ENCODE peak calls at places on chromosomes 4 and X, in four cellular contexts. W, S, L and M are unnamed samples. For H3K27me3, the result is how much of the 10 kb centered on the place peaks cover.

GRCh38 chr4:88033309-88033708 is 25.9 kb downstream of the PKD2 start:
- DNase-seq in W (peak), S (peak), L (no peak), M (no peak)

GRCh38 chr4:7041851-7042696 is 1.1 kb upstream of the TADA2B start:
- DNase-seq in W (no peak), S (peak), L (no peak), M (no peak)

GRCh38 chr4:124589827-124590226 is 122.7 kb downstream of the ANKRD50 start:
- DNase-seq in W (no peak), S (no peak), L (no peak), M (no peak)

GRCh38 chr4:7590205-7590604 is 155.5 kb upstream of the PSAPL1 start:
- DNase-seq in W (no peak), S (no peak), L (no peak), M (no peak)

GRCh38 chr4:147707892-147708672 is 23.8 kb upstream of the ARHGAP10 start:
- DNase-seq in W (peak), S (peak), L (no peak), M (no peak)

GRCh38 chrX:37926700-37927099 is 79.3 kb upstream of the DYNLT3 start:
- DNase-seq in W (peak), S (peak), L (peak), M (no peak)

GRCh38 chrX:74321191-74321590 is 17.2 kb downstream of the ZCCHC13 start:
- DNase-seq in W (no peak), S (no peak), L (no peak), M (no peak)

GRCh38 chrX:112830540-112830939 is 10.1 kb downstream of the AMOT start:
- DNase-seq in W (no peak), S (no peak), L (no peak), M (no peak)

GRCh38 chr4:20251796-20252655 is at the start of gene SLIT2:
- DNase-seq in W (peak), S (peak), L (no peak), M (no peak)

GRCh38 chr4:17236686-17237085 is 275.2 kb downstream of the QDPR start:
- DNase-seq in W (no peak), S (no peak), L (no peak), M (no peak)

GRCh38 chr4:189117426-189117825 is 823.2 kb upstream of the FRG1 start:
- DNase-seq in W (no peak), S (no peak), L (no peak), M (no peak)

GRCh38 chr4:18981234-18981615 is 959.7 kb upstream of the LCORL start:
- DNase-seq in W (no peak), S (no peak), L (no peak), M (no peak)

GRCh38 chrX:46704767-46705386 is 54.0 kb downstream of the SLC9A7 start:
- DNase-seq in W (no peak), S (no peak), L (peak), M (no peak)

GRCh38 chr4:166816901-166817300 is 417.4 kb downstream of the SPOCK3 start:
- DNase-seq in W (no peak), S (no peak), L (no peak), M (no peak)

DNA sequence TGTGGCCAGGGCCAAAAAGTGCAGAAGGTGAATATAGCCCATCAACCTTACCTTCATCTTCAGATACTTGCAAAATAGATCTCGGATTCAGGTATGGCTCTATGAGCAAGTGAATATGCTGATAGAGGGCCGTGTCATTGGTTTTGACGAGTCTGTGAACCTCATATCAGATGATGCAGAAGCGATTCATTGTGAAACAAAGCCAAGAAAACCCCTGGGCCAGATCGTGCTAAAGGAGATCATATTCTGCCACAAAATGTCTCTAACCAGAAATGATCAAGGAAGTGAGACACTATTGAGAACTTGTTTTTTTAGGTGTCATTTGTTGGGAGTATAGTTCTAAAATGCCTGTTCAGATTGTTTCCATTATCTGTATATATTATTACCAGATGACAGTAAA is 48.3 kb downstream of the PDK3 start:
- DNase-seq in W (no peak), S (no peak), L (peak), M (no peak)
- H3K27me3 ChIP-seq in W (under half), S (under half), L (under half), M (under half)

DNA sequence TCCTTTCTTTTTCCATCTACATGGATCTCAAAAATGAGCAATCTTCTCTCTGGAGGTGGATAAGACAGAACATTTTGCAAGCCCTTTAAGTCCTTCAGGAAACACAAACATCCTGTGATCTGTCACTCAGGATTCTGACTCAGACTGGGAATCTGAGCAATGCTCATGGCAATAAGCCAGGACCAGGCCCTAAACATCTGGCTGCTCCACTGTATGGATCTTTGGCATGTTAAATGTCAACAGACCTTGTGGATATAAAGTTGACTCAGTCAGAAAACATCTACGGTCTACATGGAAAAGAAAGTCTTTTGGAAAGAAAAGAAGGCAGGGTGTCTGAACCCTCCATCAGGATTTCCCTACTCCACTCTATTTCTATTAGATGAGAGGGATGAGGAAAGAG is 17.8 kb upstream of the CHIC2 start:
- DNase-seq in W (peak), S (no peak), L (no peak), M (no peak)
- TF ChIP-seq RFX5 in W (no peak), S (no peak), L (no peak), M (no peak)

DNA sequence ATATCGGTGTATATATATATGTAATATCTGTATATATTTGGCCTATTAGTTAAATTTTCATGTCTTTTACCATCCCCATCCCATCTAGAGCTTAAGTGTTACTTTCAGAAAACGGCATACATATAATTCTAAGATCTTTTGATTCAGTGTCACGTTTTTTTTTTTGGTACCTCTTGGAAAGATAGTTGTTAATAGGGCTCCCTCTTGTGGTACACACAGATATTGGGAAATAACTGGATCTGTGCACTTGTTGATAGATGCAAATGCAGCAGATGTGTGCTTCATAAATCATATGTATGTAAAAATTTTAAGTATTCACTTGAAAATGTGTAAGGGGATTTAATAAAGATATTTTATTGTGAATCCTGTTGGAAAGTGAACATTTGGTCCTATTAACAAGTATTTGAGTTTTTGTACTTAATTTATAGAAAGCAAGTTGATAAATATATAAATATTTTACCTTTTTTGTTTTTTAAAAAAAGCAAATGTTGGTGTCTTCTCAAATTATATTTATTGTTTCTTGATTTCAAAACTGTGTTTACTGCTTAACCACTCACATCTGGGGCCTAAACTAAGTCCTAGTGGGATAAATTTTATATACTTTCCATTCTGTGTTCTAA is 74.7 kb downstream of the PAQR3 start:
- DNase-seq in W (peak), S (peak), L (peak), M (no peak)
- TF ChIP-seq HDAC6 in W (no peak), S (no peak), L (no peak), M (no peak)

GRCh38 chr4:3443750-3444309 is 2.1 kb downstream of the HGFAC start:
- DNase-seq in W (no peak), S (no peak), L (no peak), M (no peak)

GRCh38 chr4:3446631-3447320 is 5.0 kb downstream of the HGFAC start:
- DNase-seq in W (no peak), S (no peak), L (no peak), M (no peak)

GRCh38 chr4:3444351-3445110 is 2.8 kb downstream of the HGFAC start:
- DNase-seq in W (no peak), S (no peak), L (no peak), M (no peak)

GRCh38 chr4:3445829-3446545 is 4.2 kb downstream of the HGFAC start:
- DNase-seq in W (no peak), S (peak), L (no peak), M (no peak)

GRCh38 chr4:3445111-3445820 is 3.5 kb downstream of the HGFAC start:
- DNase-seq in W (no peak), S (no peak), L (no peak), M (no peak)
- H3K27me3 ChIP-seq in W (under half), S (under half), L (under half), M (under half)

GRCh38 chrX:15564981-15565579 is 35.7 kb downstream of the ACE2 start:
- DNase-seq in W (peak), S (peak), L (peak), M (peak)
- TF ChIP-seq RFX5 in W (no peak), S (no peak), L (no peak), M (no peak)

GRCh38 chr4:37450911-37451310 is 206.4 kb downstream of the NWD2 start:
- DNase-seq in W (no peak), S (no peak), L (no peak), M (no peak)

GRCh38 chr4:37454263-37454800 is 209.8 kb downstream of the NWD2 start:
- DNase-seq in W (no peak), S (no peak), L (no peak), M (no peak)

GRCh38 chr4:37453361-37454262 is 209.1 kb downstream of the NWD2 start:
- DNase-seq in W (no peak), S (peak), L (no peak), M (peak)

GRCh38 chr4:37451646-37452045 is 207.1 kb downstream of the NWD2 start:
- DNase-seq in W (no peak), S (no peak), L (no peak), M (no peak)

GRCh38 chr4:37453004-37453360 is 208.4 kb downstream of the NWD2 start:
- DNase-seq in W (peak), S (peak), L (peak), M (peak)
- TF ChIP-seq HDAC6 in W (no peak), S (no peak), L (no peak), M (no peak)

DNA sequence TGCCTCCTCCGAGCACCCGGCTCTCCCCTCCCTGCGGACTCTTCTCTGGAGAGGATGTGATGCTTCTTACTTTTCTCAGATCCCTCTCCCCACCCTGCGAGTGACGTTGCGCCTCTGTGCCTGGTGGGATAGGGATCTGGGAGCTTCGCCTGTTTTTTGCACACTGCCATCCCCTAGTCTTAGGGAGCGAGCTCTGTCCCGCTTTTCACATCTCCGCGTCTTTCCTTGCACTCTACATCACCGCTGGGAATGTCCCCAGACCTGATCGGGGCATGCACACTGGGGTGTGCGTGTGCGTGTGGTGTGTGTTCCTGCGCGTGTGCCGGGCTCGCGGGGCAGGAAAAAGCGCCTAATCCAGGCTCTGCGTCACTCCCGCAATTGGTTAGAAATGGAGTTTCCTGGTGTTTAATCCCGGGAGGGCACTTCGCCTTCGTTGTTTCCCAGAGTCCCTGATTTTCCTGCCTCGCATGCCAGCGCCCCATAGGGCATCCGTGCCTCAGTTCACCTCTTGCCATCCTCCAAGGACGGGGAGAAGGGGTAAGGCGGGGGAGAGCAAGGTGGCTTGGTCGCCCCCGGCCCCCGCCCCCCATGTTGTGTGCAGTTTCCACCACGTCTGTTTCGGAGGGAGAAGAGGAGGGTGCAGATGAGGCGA is 909 bp upstream of the TBC1D1 start:
- DNase-seq in W (no peak), S (no peak), L (no peak), M (no peak)
- H3K27me3 ChIP-seq in W (under half), S (under half), L (under half), M (under half)

DNA sequence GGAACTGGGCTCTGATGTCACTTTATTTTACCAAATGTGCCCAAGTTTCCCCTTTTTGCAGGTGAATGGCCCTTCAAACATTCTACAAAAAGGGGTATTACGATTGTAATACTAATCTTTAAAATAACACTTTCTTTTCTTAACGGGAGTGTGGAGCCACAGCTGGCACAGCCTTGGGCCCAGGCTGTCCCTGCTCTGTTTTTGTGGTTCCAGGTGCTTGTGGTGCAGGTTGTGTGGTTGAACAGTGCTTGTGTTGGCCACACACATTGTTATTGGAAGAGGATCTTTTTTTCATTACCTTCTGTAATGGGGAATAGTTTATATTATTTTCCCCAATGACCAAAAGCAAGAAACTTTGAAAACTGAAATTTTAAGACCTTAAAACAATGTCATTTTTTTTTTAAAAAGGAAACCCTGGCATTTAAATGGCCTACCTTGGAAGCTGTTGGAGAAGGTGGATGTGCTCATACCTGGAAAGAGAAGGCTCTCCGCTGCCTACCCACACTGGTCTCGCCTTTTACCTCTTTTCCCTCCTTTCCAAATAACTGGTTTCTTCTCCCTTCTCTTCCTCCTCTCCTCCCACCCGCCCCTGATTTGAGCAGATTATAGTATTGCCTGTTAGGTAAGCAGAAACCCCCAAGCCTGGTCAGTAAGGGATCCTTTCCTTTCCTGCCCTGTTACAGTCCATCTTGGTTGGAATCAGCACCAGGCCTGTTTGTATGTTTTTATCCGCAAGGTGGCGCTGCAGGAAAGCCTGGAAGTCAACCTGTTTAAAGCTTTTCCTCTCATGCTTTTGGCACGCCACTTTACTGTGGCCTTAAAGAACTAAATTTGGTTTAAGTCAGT is 28.6 kb downstream of the HADH start:
- DNase-seq in W (peak), S (peak), L (no peak), M (peak)
- TF ChIP-seq RFX5 in W (no peak), S (no peak), L (no peak), M (no peak)

GRCh38 chrX:155069414-155069813 is 1.5 kb downstream of the CMC4 start:
- DNase-seq in W (no peak), S (no peak), L (no peak), M (no peak)

GRCh38 chrX:155070663-155070974 is 317 bp downstream of the CMC4 start:
- DNase-seq in W (no peak), S (no peak), L (no peak), M (no peak)

GRCh38 chrX:155070975-155071693 is at the start of the genes BRCC3, CMC4 and MTCP1:
- DNase-seq in W (peak), S (peak), L (peak), M (peak)

GRCh38 chrX:155070038-155070437 is 898 bp downstream of the CMC4 start:
- DNase-seq in W (no peak), S (no peak), L (no peak), M (no peak)

GRCh38 chrX:155068165-155068564 is 2.8 kb downstream of the CMC4 start:
- DNase-seq in W (peak), S (no peak), L (no peak), M (no peak)
- TF ChIP-seq HDAC6 in W (no peak), S (no peak), L (no peak), M (no peak)